ENCODE peak calls at places on chromosomes 3 and 15, in four cellular contexts. One of them, this sample, is unnamed.

GRCh38 chr3:168824107-168824506 is 728.4 kb upstream of the GOLIM4 start:
- DNase-seq in tibial artery: no peak
- DNase-seq in CD8-positive, alpha-beta T cell: no peak
- DNase-seq in PC-9: no peak
- DNase-seq in this sample: no peak

GRCh38 chr3:82353281-82354171 is 592.1 kb upstream of the GBE1 start:
- DNase-seq in tibial artery: no peak
- DNase-seq in CD8-positive, alpha-beta T cell: no peak
- DNase-seq in PC-9: no peak
- DNase-seq in this sample: no peak

GRCh38 chr15:89038146-89038545 is 50.1 kb upstream of the ABHD2 start:
- DNase-seq in tibial artery: peak; percentile 45
- DNase-seq in CD8-positive, alpha-beta T cell: no peak
- DNase-seq in PC-9: no peak
- DNase-seq in this sample: no peak

GRCh38 chr15:48642795-48643194 is 2.7 kb downstream of the FBN1 start:
- DNase-seq in tibial artery: no peak
- DNase-seq in CD8-positive, alpha-beta T cell: no peak
- DNase-seq in PC-9: no peak
- DNase-seq in this sample: no peak

GRCh38 chr3:140250945-140251344 is 316.0 kb downstream of the CLSTN2 start:
- DNase-seq in tibial artery: no peak
- DNase-seq in CD8-positive, alpha-beta T cell: no peak
- DNase-seq in PC-9: no peak
- DNase-seq in this sample: no peak

GRCh38 chr3:38049358-38050126 is 10.5 kb downstream of the DLEC1 start:
- DNase-seq in tibial artery: no peak
- DNase-seq in CD8-positive, alpha-beta T cell: no peak
- DNase-seq in PC-9: no peak
- DNase-seq in this sample: no peak

GRCh38 chr3:134460965-134461364 is 24.8 kb downstream of the ANAPC13 start:
- DNase-seq in tibial artery: no peak
- DNase-seq in CD8-positive, alpha-beta T cell: no peak
- DNase-seq in PC-9: no peak
- DNase-seq in this sample: no peak

GRCh38 chr3:59268170-59268569 is 218.3 kb upstream of the CFAP20DC start:
- DNase-seq in tibial artery: no peak
- DNase-seq in CD8-positive, alpha-beta T cell: no peak
- DNase-seq in PC-9: no peak
- DNase-seq in this sample: no peak

GRCh38 chr3:72247645-72248388 is 462.9 kb upstream of the PROK2 start:
- DNase-seq in tibial artery: no peak
- DNase-seq in CD8-positive, alpha-beta T cell: no peak
- DNase-seq in PC-9: no peak
- DNase-seq in this sample: no peak

GRCh38 chr15:94125131-94125530 is 106.2 kb upstream of the MCTP2 start:
- DNase-seq in tibial artery: no peak
- DNase-seq in CD8-positive, alpha-beta T cell: no peak
- DNase-seq in PC-9: no peak
- DNase-seq in this sample: no peak

GRCh38 chr3:97306226-97306625 is 458.3 kb upstream of the ARL6 start:
- DNase-seq in tibial artery: no peak
- DNase-seq in CD8-positive, alpha-beta T cell: no peak
- DNase-seq in PC-9: no peak
- DNase-seq in this sample: no peak

GRCh38 chr3:99999541-99999940 is 114.8 kb downstream of the FILIP1L start:
- DNase-seq in tibial artery: no peak
- DNase-seq in CD8-positive, alpha-beta T cell: no peak
- DNase-seq in PC-9: no peak
- DNase-seq in this sample: no peak

GRCh38 chr3:64145438-64145837 is 79.8 kb downstream of the PRICKLE2 start:
- DNase-seq in tibial artery: no peak
- DNase-seq in CD8-positive, alpha-beta T cell: no peak
- DNase-seq in PC-9: no peak
- DNase-seq in this sample: no peak

GRCh38 chr3:27141668-27142067 is 227.5 kb downstream of the NEK10 start:
- DNase-seq in tibial artery: no peak
- DNase-seq in CD8-positive, alpha-beta T cell: no peak
- DNase-seq in PC-9: no peak
- DNase-seq in this sample: no peak

GRCh38 chr15:70342554-70343548 is 245.1 kb upstream of the TLE3 start:
- DNase-seq in tibial artery: no peak
- DNase-seq in CD8-positive, alpha-beta T cell: no peak
- DNase-seq in PC-9: no peak
- DNase-seq in this sample: no peak

GRCh38 chr15:62403164-62403809 is 238.2 kb upstream of the C2CD4B start:
- DNase-seq in tibial artery: no peak
- DNase-seq in CD8-positive, alpha-beta T cell: no peak
- DNase-seq in PC-9: no peak
- DNase-seq in this sample: no peak

GRCh38 chr3:143775401-143775970 is 72.8 kb downstream of the SLC9A9 start:
- DNase-seq in tibial artery: no peak
- DNase-seq in CD8-positive, alpha-beta T cell: no peak
- DNase-seq in PC-9: no peak
- DNase-seq in this sample: no peak

GRCh38 chr3:15647629-15648167 is 46.2 kb downstream of the BTD start:
- DNase-seq in tibial artery: no peak
- DNase-seq in CD8-positive, alpha-beta T cell: peak; percentile 55
- DNase-seq in PC-9: peak; percentile 64
- DNase-seq in this sample: no peak

GRCh38 chr15:67852433-67852832 is 12.6 kb upstream of the RNU6-1 start:
- DNase-seq in tibial artery: no peak
- DNase-seq in CD8-positive, alpha-beta T cell: no peak
- DNase-seq in PC-9: no peak
- DNase-seq in this sample: no peak

GRCh38 chr3:188697127-188697526 is 474.6 kb upstream of the TPRG1 start:
- DNase-seq in tibial artery: no peak
- DNase-seq in CD8-positive, alpha-beta T cell: no peak
- DNase-seq in PC-9: no peak
- DNase-seq in this sample: no peak

GRCh38 chr15:82081904-82082810 is 36.3 kb upstream of the MEX3B start:
- DNase-seq in tibial artery: no peak
- DNase-seq in CD8-positive, alpha-beta T cell: no peak
- DNase-seq in PC-9: no peak
- DNase-seq in this sample: no peak

GRCh38 chr3:153767601-153768558 is 353.3 kb upstream of the ARHGEF26 start:
- DNase-seq in tibial artery: no peak
- DNase-seq in CD8-positive, alpha-beta T cell: no peak
- DNase-seq in PC-9: peak; percentile 73
- DNase-seq in this sample: no peak

GRCh38 chr15:31932581-31932980 is 97.7 kb upstream of the CHRNA7 start:
- DNase-seq in tibial artery: no peak
- DNase-seq in CD8-positive, alpha-beta T cell: no peak
- DNase-seq in PC-9: no peak
- DNase-seq in this sample: no peak

GRCh38 chr15:98526094-98526493 is 122.2 kb upstream of the IGF1R start:
- DNase-seq in tibial artery: no peak
- DNase-seq in CD8-positive, alpha-beta T cell: no peak
- DNase-seq in PC-9: no peak
- DNase-seq in this sample: no peak

GRCh38 chr3:133548090-133548489 is 25.4 kb upstream of the CDV3 start:
- DNase-seq in tibial artery: no peak
- DNase-seq in CD8-positive, alpha-beta T cell: no peak
- DNase-seq in PC-9: no peak
- DNase-seq in this sample: no peak

GRCh38 chr3:42983927-42984326 is 4.8 kb downstream of the GASK1A start:
- DNase-seq in tibial artery: no peak
- DNase-seq in CD8-positive, alpha-beta T cell: no peak
- DNase-seq in PC-9: no peak
- DNase-seq in this sample: no peak

GRCh38 chr3:65666426-65667091 is 372.2 kb downstream of the MAGI1 start:
- DNase-seq in tibial artery: no peak
- DNase-seq in CD8-positive, alpha-beta T cell: no peak
- DNase-seq in PC-9: no peak
- DNase-seq in this sample: no peak
- TF ChIP-seq CTCF in tibial artery: no peak
- TF ChIP-seq CTCF in CD8-positive, alpha-beta T cell: no peak
- TF ChIP-seq CTCF in PC-9: no peak
- TF ChIP-seq CTCF in this sample: no peak

DNA sequence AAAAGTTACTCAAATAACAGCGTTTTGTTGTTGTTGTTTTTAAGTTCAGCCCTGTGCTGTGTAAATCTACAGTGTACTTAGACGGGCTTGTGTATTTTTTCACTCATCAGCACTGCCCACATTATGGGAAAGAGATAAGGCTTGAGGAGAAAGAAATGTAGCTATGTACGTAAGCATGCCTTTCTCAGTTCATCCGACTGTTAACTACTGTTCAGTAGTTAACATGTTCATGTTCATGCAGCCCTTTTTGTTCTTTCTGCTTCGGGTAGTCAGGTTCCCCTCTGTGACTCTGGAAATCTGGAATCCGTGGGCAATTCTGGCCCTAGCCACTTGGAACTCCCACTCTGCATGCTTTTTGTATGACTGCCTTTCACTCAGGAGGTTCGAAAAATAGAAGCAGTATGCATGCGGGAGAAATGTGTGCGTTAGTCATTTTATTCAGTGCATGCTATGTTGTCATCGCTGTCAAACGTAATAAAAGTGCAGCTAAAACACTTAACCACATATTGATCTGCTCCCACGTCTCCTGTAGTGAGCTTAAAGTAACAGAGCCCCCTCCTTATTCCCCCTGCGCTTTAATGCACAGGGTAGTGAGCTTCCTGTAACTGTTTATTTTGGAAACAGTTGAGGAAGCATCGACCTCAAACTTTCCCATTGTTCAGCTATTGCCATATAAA is 283.1 kb upstream of the NR2F2 start:
- DNase-seq in tibial artery: no peak
- DNase-seq in CD8-positive, alpha-beta T cell: no peak
- DNase-seq in PC-9: no peak
- DNase-seq in this sample: no peak
- TF ChIP-seq CTCF in tibial artery: peak; percentile 7
- TF ChIP-seq CTCF in CD8-positive, alpha-beta T cell: no peak
- TF ChIP-seq CTCF in PC-9: no peak
- TF ChIP-seq CTCF in this sample: no peak

GRCh38 chr15:77617507-77618285 is 15.0 kb downstream of the LINGO1 start:
- DNase-seq in tibial artery: no peak
- DNase-seq in CD8-positive, alpha-beta T cell: no peak
- DNase-seq in PC-9: no peak
- DNase-seq in this sample: peak; percentile 76
- TF ChIP-seq CTCF in tibial artery: no peak
- TF ChIP-seq CTCF in CD8-positive, alpha-beta T cell: no peak
- TF ChIP-seq CTCF in PC-9: peak; percentile 58
- TF ChIP-seq CTCF in this sample: peak; percentile 59

DNA sequence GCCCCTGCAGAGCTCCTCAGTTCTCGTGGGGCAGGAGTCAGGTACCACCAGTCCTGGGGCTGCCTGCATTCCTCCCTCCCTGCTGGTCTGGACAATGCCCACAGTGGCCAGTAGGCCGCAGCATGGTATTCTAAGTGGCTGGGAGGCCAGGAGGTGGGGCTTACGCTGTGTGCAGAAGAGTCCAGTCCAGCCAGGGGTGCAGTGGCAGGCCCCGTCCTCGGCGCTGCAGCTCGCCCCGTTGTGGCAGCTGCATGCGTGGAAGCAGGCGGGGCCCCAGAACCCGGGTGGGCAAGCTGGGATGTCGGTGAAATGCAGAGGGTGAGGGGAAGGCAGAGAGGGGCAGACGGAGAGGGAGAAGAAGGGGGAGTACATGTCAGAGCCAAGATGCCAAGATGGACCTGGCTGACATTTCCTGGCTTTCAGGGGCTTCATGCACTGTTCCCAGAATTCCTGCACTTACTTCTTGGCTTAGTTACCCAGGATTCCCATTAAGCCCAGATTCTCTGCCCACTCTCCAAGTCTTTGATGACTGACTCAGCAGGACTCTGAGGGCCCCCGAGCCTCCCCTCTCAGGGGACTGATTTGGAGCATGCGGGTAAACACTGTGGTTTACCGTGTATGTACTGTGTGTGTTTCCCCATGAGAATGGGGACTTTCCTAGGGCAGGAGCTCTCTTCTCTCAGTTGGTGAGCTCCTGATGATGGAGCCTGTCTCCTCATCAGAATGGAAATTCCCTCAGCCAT is 47.5 kb downstream of the RAB11A start:
- DNase-seq in tibial artery: peak; percentile 74
- DNase-seq in CD8-positive, alpha-beta T cell: no peak
- DNase-seq in PC-9: no peak
- DNase-seq in this sample: peak; percentile 85
- TF ChIP-seq CTCF in tibial artery: peak; percentile 61
- TF ChIP-seq CTCF in CD8-positive, alpha-beta T cell: no peak
- TF ChIP-seq CTCF in PC-9: peak; percentile 55
- TF ChIP-seq CTCF in this sample: peak; percentile 81

GRCh38 chr15:72117448-72117697 is 577 bp downstream of the MYO9A start:
- DNase-seq in tibial artery: peak; percentile 90
- DNase-seq in CD8-positive, alpha-beta T cell: peak; percentile 63
- DNase-seq in PC-9: peak; percentile 64
- DNase-seq in this sample: peak; percentile 85

GRCh38 chr15:72118400-72118978 is at the start of gene SENP8:
- DNase-seq in tibial artery: no peak
- DNase-seq in CD8-positive, alpha-beta T cell: no peak
- DNase-seq in PC-9: no peak
- DNase-seq in this sample: no peak

GRCh38 chr15:72113347-72114031 is 4.5 kb downstream of the MYO9A start:
- DNase-seq in tibial artery: no peak
- DNase-seq in CD8-positive, alpha-beta T cell: no peak
- DNase-seq in PC-9: no peak
- DNase-seq in this sample: no peak

GRCh38 chr15:72116680-72117447 is 1.1 kb downstream of the MYO9A start:
- DNase-seq in tibial artery: no peak
- DNase-seq in CD8-positive, alpha-beta T cell: peak; percentile 55
- DNase-seq in PC-9: peak; percentile 40
- DNase-seq in this sample: peak; percentile 23

GRCh38 chr15:72117698-72118399 is at the start of gene MYO9A:
- DNase-seq in tibial artery: peak; percentile 99
- DNase-seq in CD8-positive, alpha-beta T cell: peak; percentile 97
- DNase-seq in PC-9: peak; percentile 87
- DNase-seq in this sample: peak; percentile 99
- TF ChIP-seq CTCF in tibial artery: no peak
- TF ChIP-seq CTCF in CD8-positive, alpha-beta T cell: no peak
- TF ChIP-seq CTCF in PC-9: no peak
- TF ChIP-seq CTCF in this sample: no peak

This sample was measured in Calu3.